ENCODE peak calls at places on chromosome 13, in four cellular contexts. One of them, this sample, is unnamed.

GRCh38 chr13:41017744-41018582 is 1.2 kb downstream of the ELF1 start:
- DNase-seq in brain microvascular endothelial cell: no peak
- DNase-seq in activated gamma-delta T cell treated with anti-CD3 and anti-CD28 coated beads, Interleukin-2, amount 50 U/mL, for 16 hours: no peak
- DNase-seq in stimulated activated CD8-positive, alpha-beta memory T cell treated with anti-CD3 and anti-CD28 coated beads, Interleukin-15, amount 100 ng/mL, for 48 hours: no peak
- DNase-seq in this sample: no peak

GRCh38 chr13:30037306-30037705 is 186.9 kb upstream of the UBL3 start:
- DNase-seq in stimulated activated CD8-positive, alpha-beta memory T cell treated with anti-CD3 and anti-CD28 coated beads, Interleukin-15, amount 100 ng/mL, for 48 hours: no peak
- DNase-seq in brain microvascular endothelial cell: no peak
- DNase-seq in activated gamma-delta T cell treated with anti-CD3 and anti-CD28 coated beads, Interleukin-2, amount 50 U/mL, for 16 hours: no peak
- DNase-seq in this sample: no peak

GRCh38 chr13:22298530-22298929 is 627.7 kb downstream of the FGF9 start:
- DNase-seq in activated gamma-delta T cell treated with anti-CD3 and anti-CD28 coated beads, Interleukin-2, amount 50 U/mL, for 16 hours: no peak
- DNase-seq in brain microvascular endothelial cell: no peak
- DNase-seq in stimulated activated CD8-positive, alpha-beta memory T cell treated with anti-CD3 and anti-CD28 coated beads, Interleukin-15, amount 100 ng/mL, for 48 hours: no peak
- DNase-seq in this sample: no peak

GRCh38 chr13:28623782-28624706 is 34.9 kb upstream of the POMP start:
- DNase-seq in activated gamma-delta T cell treated with anti-CD3 and anti-CD28 coated beads, Interleukin-2, amount 50 U/mL, for 16 hours: no peak
- DNase-seq in brain microvascular endothelial cell: no peak
- DNase-seq in stimulated activated CD8-positive, alpha-beta memory T cell treated with anti-CD3 and anti-CD28 coated beads, Interleukin-15, amount 100 ng/mL, for 48 hours: no peak
- DNase-seq in this sample: no peak

GRCh38 chr13:44309771-44310767 is 63.6 kb upstream of the SERP2 start:
- DNase-seq in activated gamma-delta T cell treated with anti-CD3 and anti-CD28 coated beads, Interleukin-2, amount 50 U/mL, for 16 hours: no peak
- DNase-seq in brain microvascular endothelial cell: no peak
- DNase-seq in stimulated activated CD8-positive, alpha-beta memory T cell treated with anti-CD3 and anti-CD28 coated beads, Interleukin-15, amount 100 ng/mL, for 48 hours: no peak
- DNase-seq in this sample: no peak

GRCh38 chr13:113917096-113917495 is 53.2 kb upstream of the GAS6 start:
- DNase-seq in activated gamma-delta T cell treated with anti-CD3 and anti-CD28 coated beads, Interleukin-2, amount 50 U/mL, for 16 hours: no peak
- DNase-seq in stimulated activated CD8-positive, alpha-beta memory T cell treated with anti-CD3 and anti-CD28 coated beads, Interleukin-15, amount 100 ng/mL, for 48 hours: no peak
- DNase-seq in brain microvascular endothelial cell: no peak
- DNase-seq in this sample: no peak

GRCh38 chr13:43985437-43986051 is 105.8 kb downstream of the LACC1 start:
- DNase-seq in stimulated activated CD8-positive, alpha-beta memory T cell treated with anti-CD3 and anti-CD28 coated beads, Interleukin-15, amount 100 ng/mL, for 48 hours: no peak
- DNase-seq in brain microvascular endothelial cell: no peak
- DNase-seq in activated gamma-delta T cell treated with anti-CD3 and anti-CD28 coated beads, Interleukin-2, amount 50 U/mL, for 16 hours: no peak
- DNase-seq in this sample: no peak

GRCh38 chr13:32125221-32125621 is 93.6 kb downstream of the FRY start:
- DNase-seq in stimulated activated CD8-positive, alpha-beta memory T cell treated with anti-CD3 and anti-CD28 coated beads, Interleukin-15, amount 100 ng/mL, for 48 hours: no peak
- DNase-seq in activated gamma-delta T cell treated with anti-CD3 and anti-CD28 coated beads, Interleukin-2, amount 50 U/mL, for 16 hours: no peak
- DNase-seq in brain microvascular endothelial cell: no peak
- DNase-seq in this sample: no peak

GRCh38 chr13:111586291-111586690 is 265.8 kb downstream of the TEX29 start:
- DNase-seq in activated gamma-delta T cell treated with anti-CD3 and anti-CD28 coated beads, Interleukin-2, amount 50 U/mL, for 16 hours: no peak
- DNase-seq in brain microvascular endothelial cell: no peak
- DNase-seq in stimulated activated CD8-positive, alpha-beta memory T cell treated with anti-CD3 and anti-CD28 coated beads, Interleukin-15, amount 100 ng/mL, for 48 hours: no peak
- DNase-seq in this sample: no peak

GRCh38 chr13:75255653-75256052 is 226.3 kb downstream of the TBC1D4 start:
- DNase-seq in stimulated activated CD8-positive, alpha-beta memory T cell treated with anti-CD3 and anti-CD28 coated beads, Interleukin-15, amount 100 ng/mL, for 48 hours: no peak
- DNase-seq in activated gamma-delta T cell treated with anti-CD3 and anti-CD28 coated beads, Interleukin-2, amount 50 U/mL, for 16 hours: no peak
- DNase-seq in brain microvascular endothelial cell: no peak
- DNase-seq in this sample: no peak

GRCh38 chr13:22076658-22077057 is 405.8 kb downstream of the FGF9 start:
- DNase-seq in brain microvascular endothelial cell: no peak
- DNase-seq in stimulated activated CD8-positive, alpha-beta memory T cell treated with anti-CD3 and anti-CD28 coated beads, Interleukin-15, amount 100 ng/mL, for 48 hours: no peak
- DNase-seq in activated gamma-delta T cell treated with anti-CD3 and anti-CD28 coated beads, Interleukin-2, amount 50 U/mL, for 16 hours: no peak
- DNase-seq in this sample: no peak

This sample was measured in stimulated activated effector memory CD8-positive, alpha-beta T cell treated with anti-CD3 and anti-CD28 coated beads, Interleukin-12 subunit alpha, Interleukin-12 subunit beta, amount 100 ng/mL, for 72 hours.